ENCODE peak calls at places on chromosome 20, in nine cellular contexts. L, S, F, X, T, G, P, O and H are unnamed samples.

GRCh38 chr20:35734374-35734773 is 7.7 kb downstream of the RBM39 start:
- DNase-seq in L (no peak), S (no peak), F (no peak), X (no peak), T (no peak), G (no peak), P (no peak), O (no peak), H (no peak)

GRCh38 chr20:297925-298754 is 770 bp downstream of the ZCCHC3 start:
- DNase-seq in L (peak; percentile 40), S (no peak), F (peak; percentile 88), X (peak; percentile 78), T (peak; percentile 38), G (peak; percentile 31), P (peak; percentile 78), O (peak; percentile 71), H (peak; percentile 78)

GRCh38 chr20:2596673-2597279 is 55.7 kb upstream of the NOP56 start:
- DNase-seq in L (no peak), S (no peak), F (no peak), X (peak; percentile 47), T (no peak), G (no peak), P (no peak), O (peak; percentile 5), H (peak; percentile 36)

GRCh38 chr20:38143646-38144554 is 21.2 kb downstream of the TGM2 start:
- DNase-seq in L (no peak), S (no peak), F (peak; percentile 96), X (peak; percentile 94), T (no peak), G (no peak), P (peak; percentile 61), O (peak; percentile 95), H (peak; percentile 98)

GRCh38 chr20:58043122-58043865 is 185.2 kb downstream of the ANKRD60 start:
- DNase-seq in L (no peak), S (no peak), F (no peak), X (no peak), T (no peak), G (no peak), P (no peak), O (no peak), H (no peak)

GRCh38 chr20:57071283-57071701 is 195.1 kb downstream of the BMP7 start:
- DNase-seq in L (no peak), S (no peak), F (peak; percentile 61), X (no peak), T (peak; percentile 57), G (no peak), P (no peak), O (no peak), H (no peak)

GRCh38 chr20:24309596-24309995 is 159.8 kb upstream of the SYNDIG1 start:
- DNase-seq in L (no peak), S (no peak), F (peak; percentile 17), X (no peak), T (no peak), G (no peak), P (no peak), O (peak; percentile 3), H (peak; percentile 54)

GRCh38 chr20:45998761-45999160 is 9.9 kb upstream of the MMP9 start:
- DNase-seq in L (no peak), S (no peak), F (no peak), X (no peak), T (no peak), G (no peak), P (no peak), O (no peak), H (no peak)

GRCh38 chr20:63701329-63702035 is 5.0 kb downstream of the TNFRSF6B start:
- DNase-seq in L (no peak), S (no peak), F (no peak), X (peak; percentile 1), T (no peak), G (no peak), P (no peak), O (no peak), H (no peak)

GRCh38 chr20:45206746-45207145 is at the start of gene SEMG1:
- DNase-seq in L (no peak), S (no peak), F (no peak), X (no peak), T (no peak), G (no peak), P (no peak), O (no peak), H (no peak)

GRCh38 chr20:5703542-5704215 is 46.5 kb upstream of the SHLD1 start:
- DNase-seq in L (no peak), S (no peak), F (no peak), X (no peak), T (no peak), G (no peak), P (no peak), O (no peak), H (no peak)

GRCh38 chr20:58569211-58570125 is 54.3 kb upstream of the APCDD1L start:
- DNase-seq in L (no peak), S (no peak), F (no peak), X (no peak), T (peak; percentile 6), G (no peak), P (no peak), O (no peak), H (no peak)

GRCh38 chr20:33291830-33292355 is 8.9 kb downstream of the BPIFB1 start:
- DNase-seq in L (peak; percentile 60), S (peak; percentile 25), F (peak; percentile 38), X (peak; percentile 29), T (peak; percentile 91), G (peak; percentile 13), P (no peak), O (no peak), H (peak; percentile 50)

GRCh38 chr20:15012551-15012950 is 675.1 kb upstream of the FLRT3 start:
- DNase-seq in L (no peak), S (no peak), F (no peak), X (no peak), T (no peak), G (no peak), P (no peak), O (no peak), H (no peak)

GRCh38 chr20:61762208-61762710 is 303.4 kb downstream of the TAF4 start:
- DNase-seq in L (no peak), S (no peak), F (no peak), X (no peak), T (no peak), G (no peak), P (no peak), O (no peak), H (no peak)

GRCh38 chr20:19631410-19631809 is 126.6 kb upstream of the RIN2 start:
- DNase-seq in L (no peak), S (no peak), F (no peak), X (no peak), T (no peak), G (no peak), P (no peak), O (no peak), H (no peak)

GRCh38 chr20:36786246-36786645 is 12.7 kb upstream of the DSN1 start:
- DNase-seq in L (no peak), S (no peak), F (no peak), X (no peak), T (no peak), G (no peak), P (no peak), O (no peak), H (no peak)

GRCh38 chr20:23568320-23569011 is at the start of gene CST9L:
- DNase-seq in L (no peak), S (no peak), F (no peak), X (no peak), T (no peak), G (no peak), P (no peak), O (no peak), H (no peak)

GRCh38 chr20:54017846-54018245 is 52.5 kb downstream of the BCAS1 start:
- DNase-seq in L (no peak), S (no peak), F (no peak), X (no peak), T (no peak), G (peak; percentile 18), P (no peak), O (no peak), H (no peak)

GRCh38 chr20:44073011-44073674 is 113.8 kb downstream of the JPH2 start:
- DNase-seq in L (no peak), S (no peak), F (no peak), X (no peak), T (no peak), G (no peak), P (no peak), O (no peak), H (no peak)

GRCh38 chr20:60693513-60694133 is 558.4 kb upstream of the CDH4 start:
- DNase-seq in L (no peak), S (no peak), F (no peak), X (no peak), T (no peak), G (no peak), P (no peak), O (no peak), H (no peak)

GRCh38 chr20:60001027-60001567 is 42.9 kb downstream of the CDH26 start:
- DNase-seq in L (no peak), S (no peak), F (peak; percentile 17), X (peak; percentile 13), T (no peak), G (no peak), P (no peak), O (peak; percentile 5), H (no peak)

GRCh38 chr20:53559816-53560215 is 33.8 kb downstream of the ZNF217 start:
- DNase-seq in L (no peak), S (no peak), F (no peak), X (no peak), T (no peak), G (no peak), P (no peak), O (peak; percentile 58), H (no peak)

GRCh38 chr20:48310312-48310711 is 517.5 kb downstream of the PREX1 start:
- DNase-seq in L (no peak), S (no peak), F (no peak), X (no peak), T (no peak), G (no peak), P (no peak), O (no peak), H (no peak)

GRCh38 chr20:36760647-36761046 is 12.9 kb downstream of the DSN1 start:
- DNase-seq in L (no peak), S (no peak), F (no peak), X (no peak), T (no peak), G (no peak), P (no peak), O (no peak), H (no peak)

GRCh38 chr20:18831830-18832229 is 18.2 kb downstream of the SCP2D1 start:
- DNase-seq in L (no peak), S (no peak), F (no peak), X (peak; percentile 31), T (no peak), G (no peak), P (no peak), O (peak; percentile 51), H (peak; percentile 51)

GRCh38 chr20:15918631-15919030 is 654.6 kb downstream of the KIF16B start:
- DNase-seq in L (no peak), S (no peak), F (peak; percentile 8), X (no peak), T (no peak), G (no peak), P (no peak), O (no peak), H (no peak)

GRCh38 chr20:4135385-4136077 is 120.2 kb upstream of the RNF24 start:
- DNase-seq in L (no peak), S (no peak), F (peak; percentile 98), X (peak; percentile 99), T (no peak), G (no peak), P (no peak), O (peak; percentile 99), H (peak; percentile 100)

GRCh38 chr20:10961651-10962288 is 288.0 kb upstream of the JAG1 start:
- DNase-seq in L (no peak), S (no peak), F (no peak), X (no peak), T (no peak), G (no peak), P (no peak), O (no peak), H (no peak)

GRCh38 chr20:62642666-62643520 is 590 bp downstream of the SLCO4A1 start:
- DNase-seq in L (peak; percentile 54), S (peak; percentile 21), F (peak; percentile 71), X (peak; percentile 46), T (peak; percentile 51), G (no peak), P (no peak), O (peak; percentile 4), H (peak; percentile 60)

GRCh38 chr20:1813101-1813529 is 82.1 kb upstream of the SIRPA start:
- DNase-seq in L (no peak), S (no peak), F (peak; percentile 26), X (peak; percentile 98), T (no peak), G (no peak), P (peak; percentile 87), O (peak; percentile 97), H (peak; percentile 92)